ENCODE peak calls at places on chromosomes 12 and 14, in eight cellular contexts. K, E, A, L, F, J, X and Y are unnamed samples.

GRCh38 chr12:78387721-78388120 is 476.9 kb upstream of the SYT1 start:
- DNase-seq in K (no peak), E (no peak), A (no peak), L (no peak), F (no peak), J (no peak), X (no peak), Y (no peak)

GRCh38 chr14:70665448-70666363 is 24.0 kb downstream of the TTC9 start:
- DNase-seq in K (no peak), E (no peak), A (no peak), L (no peak), F (no peak), J (no peak), X (no peak), Y (no peak)

GRCh38 chr12:71655907-71656306 is 7.7 kb downstream of the ZFC3H1 start:
- DNase-seq in K (no peak), E (no peak), A (no peak), L (no peak), F (no peak), J (no peak), X (no peak), Y (no peak)

GRCh38 chr12:105485926-105486325 is 155.4 kb downstream of the C12orf75 start:
- DNase-seq in K (no peak), E (no peak), A (no peak), L (no peak), F (no peak), J (peak), X (no peak), Y (no peak)

GRCh38 chr14:28744126-28744525 is 22.5 kb upstream of the FOXG1 start:
- DNase-seq in K (no peak), E (no peak), A (no peak), L (no peak), F (no peak), J (no peak), X (no peak), Y (no peak)

GRCh38 chr12:64625243-64626077 is 15.2 kb downstream of the RASSF3 start:
- DNase-seq in K (no peak), E (no peak), A (peak), L (peak), F (no peak), J (no peak), X (peak), Y (peak)

GRCh38 chr14:37969511-37969979 is 238.2 kb upstream of the SSTR1 start:
- DNase-seq in K (no peak), E (no peak), A (no peak), L (no peak), F (no peak), J (no peak), X (no peak), Y (no peak)

GRCh38 chr14:106506901-106507305 is 980.5 kb downstream of the TMEM121 start:
- DNase-seq in K (peak), E (no peak), A (no peak), L (no peak), F (no peak), J (peak), X (no peak), Y (no peak)

GRCh38 chr12:116142936-116143882 is 134.3 kb downstream of the MED13L start:
- DNase-seq in K (no peak), E (no peak), A (no peak), L (no peak), F (no peak), J (no peak), X (no peak), Y (peak)

GRCh38 chr12:52539024-52539820 is 13.7 kb downstream of the KRT71 start:
- DNase-seq in K (no peak), E (no peak), A (no peak), L (no peak), F (no peak), J (no peak), X (peak), Y (peak)

GRCh38 chr14:94386085-94387031 is 2.0 kb downstream of the SERPINA1 start:
- DNase-seq in K (no peak), E (no peak), A (peak), L (peak), F (no peak), J (no peak), X (no peak), Y (no peak)

GRCh38 chr12:95147836-95148235 is 69.4 kb downstream of the FGD6 start:
- DNase-seq in K (no peak), E (no peak), A (no peak), L (no peak), F (no peak), J (no peak), X (no peak), Y (no peak)

GRCh38 chr14:36105401-36105800 is 71.1 kb downstream of the PTCSC3 start:
- DNase-seq in K (no peak), E (no peak), A (no peak), L (no peak), F (no peak), J (no peak), X (no peak), Y (peak)

GRCh38 chr14:104003616-104004015 is 61.3 kb upstream of the RD3L start:
- DNase-seq in K (no peak), E (no peak), A (no peak), L (no peak), F (no peak), J (no peak), X (no peak), Y (no peak)

GRCh38 chr12:111748195-111748803 is 18.4 kb upstream of the ALDH2 start:
- DNase-seq in K (no peak), E (no peak), A (no peak), L (no peak), F (no peak), J (no peak), X (no peak), Y (no peak)

GRCh38 chr12:131783915-131784541 is 44.2 kb upstream of the MMP17 start:
- DNase-seq in K (no peak), E (no peak), A (no peak), L (peak), F (peak), J (no peak), X (peak), Y (peak)

GRCh38 chr12:78403681-78404080 is 460.9 kb upstream of the SYT1 start:
- DNase-seq in K (no peak), E (no peak), A (no peak), L (no peak), F (no peak), J (no peak), X (no peak), Y (no peak)

GRCh38 chr14:102775855-102776760 is 1.1 kb upstream of the TRAF3 start:
- DNase-seq in K (no peak), E (no peak), A (no peak), L (no peak), F (no peak), J (no peak), X (peak), Y (no peak)

GRCh38 chr12:106903241-106903950 is 52.3 kb upstream of the TMEM263 start:
- DNase-seq in K (peak), E (peak), A (no peak), L (peak), F (no peak), J (no peak), X (peak), Y (peak)

GRCh38 chr12:4784404-4785054 is 64.3 kb downstream of the GALNT8 start:
- DNase-seq in K (no peak), E (no peak), A (no peak), L (no peak), F (no peak), J (no peak), X (no peak), Y (no peak)

GRCh38 chr12:76704693-76705092 is 59.2 kb upstream of the ZDHHC17 start:
- DNase-seq in K (no peak), E (no peak), A (no peak), L (no peak), F (no peak), J (no peak), X (no peak), Y (no peak)

GRCh38 chr14:99628832-99629618 is 15.9 kb upstream of the HHIPL1 start:
- DNase-seq in K (peak), E (peak), A (peak), L (peak), F (peak), J (no peak), X (no peak), Y (peak)

GRCh38 chr12:8687846-8688601 is 9.8 kb upstream of the RIMKLB start:
- DNase-seq in K (no peak), E (no peak), A (peak), L (peak), F (no peak), J (peak), X (peak), Y (peak)

GRCh38 chr14:68685419-68686211 is 107.3 kb downstream of the ZFP36L1 start:
- DNase-seq in K (peak), E (no peak), A (no peak), L (peak), F (no peak), J (no peak), X (no peak), Y (peak)

GRCh38 chr12:122874081-122874480 is 21.8 kb downstream of the VPS37B start:
- DNase-seq in K (no peak), E (no peak), A (no peak), L (no peak), F (no peak), J (no peak), X (no peak), Y (no peak)

GRCh38 chr12:106118-106561 is 39.6 kb downstream of the IQSEC3 start:
- DNase-seq in K (no peak), E (no peak), A (no peak), L (peak), F (no peak), J (no peak), X (no peak), Y (no peak)

GRCh38 chr14:78232666-78233065 is 62.5 kb downstream of the NRXN3 start:
- DNase-seq in K (no peak), E (no peak), A (no peak), L (no peak), F (no peak), J (no peak), X (no peak), Y (no peak)